ENCODE peak calls at places on chromosomes 3 and 15, in six cellular contexts. U is T-helper 2 cell; R is posterior vena cava; Y is EL; J is uterus; Z is stimulated activated CD4-positive, alpha-beta T cell treated with anti-CD3 and anti-CD28 coated beads, Interleukin-1b, Interleukin-23, amount 100 ng/mL, for 4 hours. N is an unnamed sample.

GRCh38 chr15:92205255-92205739 is 188.4 kb upstream of the ST8SIA2 start:
- DNase-seq in U (no peak), R (no peak), Y (no peak), J (no peak), Z (no peak), N (no peak)

GRCh38 chr15:70955151-70955550 is 62.5 kb downstream of the LRRC49 start:
- DNase-seq in U (no peak), R (no peak), Y (peak), J (no peak), Z (no peak), N (peak)

GRCh38 chr15:40095381-40096093 is 13.1 kb downstream of the BMF start:
- DNase-seq in U (no peak), R (peak), Y (no peak), J (no peak), Z (no peak), N (no peak)

GRCh38 chr3:143084856-143085731 is 34.5 kb upstream of the CHST2 start:
- DNase-seq in U (no peak), R (no peak), Y (peak), J (no peak), Z (no peak), N (peak)

GRCh38 chr3:14374444-14374883 is 27.9 kb upstream of the SLC6A6 start:
- DNase-seq in U (no peak), R (no peak), Y (no peak), J (no peak), Z (no peak), N (no peak)

GRCh38 chr3:69671082-69671952 is 67.9 kb upstream of the MITF start:
- DNase-seq in U (no peak), R (no peak), Y (peak), J (peak), Z (no peak), N (peak)

GRCh38 chr3:151282921-151283320 is 4.6 kb upstream of the P2RY14 start:
- DNase-seq in U (no peak), R (no peak), Y (peak), J (no peak), Z (no peak), N (peak)

GRCh38 chr3:111619833-111620232 is 24.7 kb upstream of the ZBED2 start:
- DNase-seq in U (no peak), R (no peak), Y (peak), J (no peak), Z (no peak), N (no peak)

GRCh38 chr3:156353535-156353934 is 201.4 kb downstream of the SSR3 start:
- DNase-seq in U (no peak), R (no peak), Y (no peak), J (no peak), Z (no peak), N (no peak)

GRCh38 chr3:125280966-125281365 is 68.4 kb upstream of the SLC12A8 start:
- DNase-seq in U (no peak), R (no peak), Y (peak), J (no peak), Z (no peak), N (peak)

GRCh38 chr15:37586976-37587375 is 347.5 kb upstream of the TMCO5A start:
- DNase-seq in U (no peak), R (no peak), Y (peak), J (no peak), Z (no peak), N (no peak)

GRCh38 chr15:39687965-39688364 is 94.7 kb downstream of the FSIP1 start:
- DNase-seq in U (no peak), R (no peak), Y (no peak), J (no peak), Z (no peak), N (no peak)

GRCh38 chr15:38603271-38603670 is 38.7 kb upstream of the RASGRP1 start:
- DNase-seq in U (no peak), R (no peak), Y (no peak), J (no peak), Z (no peak), N (no peak)

GRCh38 chr15:94453227-94453626 is 221.9 kb downstream of the MCTP2 start:
- DNase-seq in U (no peak), R (no peak), Y (no peak), J (no peak), Z (no peak), N (no peak)

GRCh38 chr3:148582126-148582525 is 115.6 kb upstream of the AGTR1 start:
- DNase-seq in U (no peak), R (no peak), Y (no peak), J (no peak), Z (no peak), N (no peak)

GRCh38 chr3:155737844-155738460 is 6.9 kb downstream of the PLCH1 start:
- DNase-seq in U (no peak), R (no peak), Y (no peak), J (no peak), Z (no peak), N (no peak)

GRCh38 chr3:182092662-182093262 is 381.0 kb downstream of the SOX2 start:
- DNase-seq in U (no peak), R (no peak), Y (no peak), J (no peak), Z (no peak), N (no peak)

GRCh38 chr3:66795365-66795764 is 202.7 kb upstream of the KBTBD8 start:
- DNase-seq in U (no peak), R (no peak), Y (peak), J (no peak), Z (no peak), N (peak)

GRCh38 chr15:100588638-100589242 is 13.2 kb downstream of the LINS1 start:
- DNase-seq in U (no peak), R (no peak), Y (peak), J (no peak), Z (no peak), N (no peak)

GRCh38 chr3:126106336-126107202 is 22.6 kb upstream of the SLC41A3 start:
- DNase-seq in U (no peak), R (peak), Y (no peak), J (no peak), Z (no peak), N (no peak)

GRCh38 chr3:48215019-48215418 is 8.3 kb upstream of the CAMP start:
- DNase-seq in U (no peak), R (no peak), Y (no peak), J (peak), Z (no peak), N (no peak)

GRCh38 chr3:156395961-156396700 is 158.8 kb downstream of the SSR3 start:
- DNase-seq in U (no peak), R (no peak), Y (peak), J (no peak), Z (no peak), N (no peak)

GRCh38 chr3:153295906-153296305 is 133.9 kb downstream of the RAP2B start:
- DNase-seq in U (no peak), R (no peak), Y (no peak), J (no peak), Z (no peak), N (no peak)

GRCh38 chr3:128991355-128991895 is 2.5 kb downstream of the CFAP92 start:
- DNase-seq in U (no peak), R (no peak), Y (no peak), J (no peak), Z (no peak), N (no peak)

GRCh38 chr3:30112904-30113484 is 493.4 kb upstream of the TGFBR2 start:
- DNase-seq in U (no peak), R (no peak), Y (peak), J (no peak), Z (no peak), N (peak)

N was measured in brain microvascular endothelial cell.